ENCODE peak calls at places on chromosomes 4 and X, in four cellular contexts. E is K562, D is HepG2, U is WTC11. I is an unnamed sample.

GRCh38 chrX:54012830-54013500 is 31.3 kb downstream of the PHF8 start:
- DNase-seq in E (no peak), D (no peak), U (no peak), I (no peak)

GRCh38 chr4:76626686-76627465 is 191.8 kb downstream of the SHROOM3 start:
- DNase-seq in E (peak), D (peak), U (no peak), I (peak)

GRCh38 chrX:9677098-9677739 is 88.4 kb downstream of the GPR143 start:
- DNase-seq in E (no peak), D (no peak), U (no peak), I (no peak)

GRCh38 chr4:121898150-121898549 is 27.9 kb upstream of the BBS7 start:
- DNase-seq in E (no peak), D (no peak), U (peak), I (no peak)

GRCh38 chr4:169849456-169849855 is 91.7 kb upstream of the HPF1 start:
- DNase-seq in E (no peak), D (no peak), U (no peak), I (no peak)

GRCh38 chr4:75892508-75892907 is 9.7 kb downstream of the PPEF2 start:
- DNase-seq in E (peak), D (no peak), U (peak), I (peak)

GRCh38 chrX:36856849-36857248 is 151.3 kb upstream of the FAM47C start:
- DNase-seq in E (no peak), D (no peak), U (no peak), I (no peak)

GRCh38 chr4:3317011-3317655 is 24.3 kb downstream of the RGS12 start:
- DNase-seq in E (no peak), D (no peak), U (no peak), I (no peak)

GRCh38 chr4:108029321-108029720 is 39.6 kb downstream of the HADH start:
- DNase-seq in E (no peak), D (no peak), U (no peak), I (no peak)

GRCh38 chrX:52576946-52577345 is 60.1 kb upstream of the XAGE1B start:
- DNase-seq in E (no peak), D (no peak), U (peak), I (no peak)

GRCh38 chr4:184750926-184751584 is 17.2 kb upstream of the CENPU start:
- DNase-seq in E (peak), D (no peak), U (no peak), I (no peak)

GRCh38 chr4:163681208-163681821 is 186.8 kb downstream of the TMA16 start:
- DNase-seq in E (peak), D (peak), U (no peak), I (peak)

GRCh38 chr4:167177925-167178324 is 56.4 kb downstream of the SPOCK3 start:
- DNase-seq in E (no peak), D (no peak), U (no peak), I (no peak)

GRCh38 chr4:77880784-77881183 is 18.2 kb downstream of the MRPL1 start:
- DNase-seq in E (no peak), D (no peak), U (no peak), I (no peak)

GRCh38 chrX:47351706-47352105 is 18.7 kb upstream of the ZNF157 start:
- DNase-seq in E (no peak), D (no peak), U (no peak), I (no peak)

GRCh38 chrX:47664737-47665136 is 5.8 kb upstream of the UXT start:
- DNase-seq in E (peak), D (peak), U (no peak), I (no peak)

GRCh38 chr4:14924945-14925344 is 77.3 kb upstream of the CPEB2 start:
- DNase-seq in E (no peak), D (no peak), U (no peak), I (no peak)

GRCh38 chrX:148504412-148504950 is 4.1 kb downstream of the AFF2 start:
- DNase-seq in E (no peak), D (peak), U (peak), I (no peak)

GRCh38 chr4:182189107-182189878 is 53.9 kb upstream of the TENM3 start:
- DNase-seq in E (peak), D (no peak), U (no peak), I (no peak)

GRCh38 chrX:71992711-71993110 is 82.1 kb downstream of the NHSL2 start:
- DNase-seq in E (no peak), D (no peak), U (no peak), I (no peak)

GRCh38 chr4:139962130-139962684 is 191.8 kb downstream of the MAML3 start:
- DNase-seq in E (no peak), D (no peak), U (no peak), I (no peak)

GRCh38 chr4:152259866-152260265 is 276.0 kb downstream of the FBXW7 start:
- DNase-seq in E (no peak), D (no peak), U (no peak), I (no peak)

GRCh38 chr4:69748176-69748575 is 12.2 kb downstream of the SULT1B1 start:
- DNase-seq in E (no peak), D (no peak), U (no peak), I (no peak)

GRCh38 chr4:25442863-25443307 is 65.8 kb downstream of the ANAPC4 start:
- DNase-seq in E (no peak), D (no peak), U (no peak), I (no peak)

GRCh38 chr4:25440478-25441030 is 63.5 kb downstream of the ANAPC4 start:
- DNase-seq in E (no peak), D (no peak), U (no peak), I (no peak)

GRCh38 chr4:25443851-25444250 is 66.8 kb downstream of the ANAPC4 start:
- DNase-seq in E (no peak), D (no peak), U (no peak), I (no peak)

GRCh38 chr4:25439913-25440477 is 62.9 kb downstream of the ANAPC4 start:
- DNase-seq in E (peak), D (peak), U (peak), I (peak)

DNA sequence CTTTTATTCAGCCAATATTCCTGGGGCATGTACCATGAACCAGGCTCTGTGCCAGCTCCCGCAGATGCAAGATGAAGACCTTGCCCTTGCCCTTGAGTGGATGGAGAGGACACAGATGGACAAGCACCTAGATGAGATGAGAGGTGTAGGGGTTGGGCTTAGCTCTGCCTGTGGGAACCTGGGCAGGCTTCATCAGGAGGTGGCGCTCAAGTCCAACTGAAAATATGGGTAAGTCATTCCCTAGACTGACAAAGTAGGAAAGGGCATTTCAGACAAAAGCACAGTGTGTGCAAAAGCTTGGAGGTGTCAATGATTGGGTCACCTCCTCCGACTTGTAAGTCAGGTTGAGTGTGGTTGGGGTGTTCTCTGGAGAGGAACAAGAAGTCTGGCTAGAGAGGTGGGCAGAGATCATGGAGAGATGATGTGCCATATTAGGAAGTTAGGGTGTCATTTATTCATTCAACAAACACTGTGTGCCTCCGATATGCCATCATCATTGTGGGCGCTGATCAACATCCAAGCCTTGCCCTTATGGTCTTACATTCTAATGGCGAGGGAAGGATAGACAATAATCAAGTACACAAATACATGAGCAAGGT is 64.6 kb downstream of the ANAPC4 start:
- DNase-seq in E (peak), D (peak), U (peak), I (peak)
- TF ChIP-seq ELF4 in E (no peak), D (no peak), U (no peak), I (no peak)

DNA sequence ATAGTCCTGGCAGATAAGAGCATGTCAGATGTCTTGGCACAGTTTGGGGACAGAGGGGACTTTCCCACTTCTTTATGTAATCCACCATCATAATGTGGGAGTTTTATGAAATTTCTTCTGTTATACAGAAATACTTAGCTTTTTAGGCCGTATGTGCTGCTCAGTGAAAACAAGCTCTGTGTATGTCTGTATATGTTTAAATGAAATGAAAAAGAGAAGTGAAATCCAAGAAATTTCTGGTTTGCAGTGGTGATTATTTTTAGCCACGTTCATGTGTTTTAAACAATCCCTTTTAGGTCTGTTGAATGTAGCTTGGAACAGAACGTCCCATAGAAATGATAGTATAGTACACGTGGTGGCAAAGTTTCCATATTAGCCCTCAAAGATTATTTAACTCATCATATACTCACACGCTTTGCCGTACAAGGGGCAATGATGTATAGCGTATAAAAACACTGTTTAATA is 41.0 kb downstream of the GAB1 start:
- DNase-seq in E (no peak), D (no peak), U (no peak), I (no peak)
- TF ChIP-seq ELF4 in E (no peak), D (no peak), U (no peak), I (no peak)

GRCh38 chr4:111984169-111984873 is 160.9 kb upstream of the FAM241A start:
- DNase-seq in E (no peak), D (no peak), U (no peak), I (no peak)
- TF ChIP-seq ELF4 in E (no peak), D (no peak), U (no peak), I (no peak)

GRCh38 chr4:4625488-4625887 is 83.6 kb upstream of the STX18 start:
- DNase-seq in E (no peak), D (no peak), U (no peak), I (no peak)

GRCh38 chr4:4627906-4628305 is 86.1 kb upstream of the STX18 start:
- DNase-seq in E (no peak), D (no peak), U (no peak), I (no peak)

GRCh38 chr4:4627111-4627510 is 85.3 kb upstream of the STX18 start:
- DNase-seq in E (no peak), D (no peak), U (peak), I (no peak)

GRCh38 chr4:4633431-4633830 is 91.6 kb upstream of the STX18 start:
- DNase-seq in E (no peak), D (no peak), U (no peak), I (no peak)

GRCh38 chr4:4631150-4631549 is 89.3 kb upstream of the STX18 start:
- DNase-seq in E (no peak), D (no peak), U (no peak), I (no peak)
- TF ChIP-seq ELF4 in E (no peak), D (no peak), U (no peak), I (no peak)

DNA sequence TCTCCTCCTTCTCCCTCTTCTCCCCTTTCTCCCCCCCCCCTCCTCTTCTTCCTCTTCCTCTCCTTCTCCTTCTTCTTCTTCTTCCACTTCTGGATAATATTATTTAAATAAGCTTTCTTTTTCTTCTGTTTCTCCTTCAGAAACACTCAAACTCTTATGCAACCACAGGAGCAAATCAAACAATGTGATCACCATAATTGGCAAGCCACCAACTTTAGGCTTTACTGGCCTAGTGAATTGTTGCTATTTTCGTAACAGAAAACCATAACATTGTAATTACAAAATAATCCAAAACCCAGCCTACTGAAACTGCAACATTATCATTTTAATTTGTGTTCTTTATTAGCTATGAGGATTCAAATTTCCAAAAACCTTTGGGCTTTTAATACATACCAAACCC is 14.3 kb downstream of the DCAF8L1 start:
- DNase-seq in E (no peak), D (no peak), U (no peak), I (no peak)
- TF ChIP-seq ELF4 in E (no peak), D (no peak), U (no peak), I (no peak)

DNA sequence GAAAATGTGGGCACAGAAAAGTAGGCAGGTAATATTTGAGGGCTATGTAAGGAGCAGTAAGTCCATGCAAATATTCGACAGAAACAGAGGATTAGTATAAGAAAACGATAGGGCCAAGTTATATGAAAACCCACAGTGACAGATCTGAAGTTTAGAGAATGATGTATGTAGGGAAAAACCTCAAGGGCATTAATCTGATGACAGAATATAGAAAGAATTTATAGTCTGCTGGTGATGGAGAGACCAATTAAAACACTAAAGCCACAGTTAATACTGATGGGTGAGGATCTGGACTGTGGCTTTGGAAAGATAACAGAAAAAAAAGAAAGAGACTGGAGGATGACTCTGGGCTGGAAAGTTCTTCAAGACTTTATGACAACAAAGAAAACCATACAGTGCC is 169.7 kb downstream of the PALLD start:
- DNase-seq in E (no peak), D (no peak), U (no peak), I (no peak)
- TF ChIP-seq ELF4 in E (no peak), D (no peak), U (no peak), I (no peak)

DNA sequence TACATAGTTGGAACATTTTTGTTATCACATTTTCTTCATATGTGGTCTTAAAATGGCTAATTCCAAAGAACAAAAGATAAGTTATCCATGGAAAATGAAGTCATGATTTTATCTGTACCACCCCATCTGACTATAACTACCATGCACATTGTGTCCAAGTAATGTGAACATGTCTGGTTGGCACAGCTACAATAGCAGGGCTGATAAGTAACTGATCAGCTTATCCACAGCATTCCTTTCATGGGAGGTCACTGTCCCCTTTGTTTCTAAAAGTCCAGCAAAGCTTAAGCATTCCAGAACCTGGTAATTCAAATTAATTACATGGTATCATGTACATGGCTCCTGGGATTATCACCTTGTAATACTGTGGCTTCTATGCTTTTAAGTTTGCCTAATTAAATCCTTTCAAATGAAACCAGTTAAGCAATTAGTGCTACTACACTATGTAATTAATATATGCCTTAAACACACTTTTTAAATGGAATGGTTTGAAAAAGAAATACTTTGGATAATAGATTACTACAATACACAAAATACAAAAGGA is 21.1 kb upstream of the SORBS2 start:
- DNase-seq in E (no peak), D (peak), U (no peak), I (no peak)
- TF ChIP-seq ELF4 in E (no peak), D (no peak), U (no peak), I (no peak)

DNA sequence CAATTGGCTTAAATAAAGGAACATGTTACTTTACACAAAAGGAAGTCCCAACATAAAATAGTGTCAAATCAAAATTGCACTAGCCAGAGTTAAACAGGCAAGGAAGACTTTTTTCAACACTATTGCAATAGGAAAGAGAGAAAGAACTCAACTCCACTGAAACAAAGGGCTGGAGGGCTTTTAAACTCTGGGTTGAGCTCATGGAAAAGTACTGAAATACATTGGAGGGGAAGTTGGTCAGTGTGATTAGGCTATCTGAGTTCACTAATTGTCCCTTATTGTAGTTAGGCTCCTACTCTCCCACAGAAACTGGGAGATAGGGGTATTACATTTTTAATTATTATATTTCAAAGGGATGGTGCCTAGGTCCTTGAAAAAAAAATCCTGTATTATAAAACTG is 491.2 kb upstream of the LCORL start:
- DNase-seq in E (no peak), D (no peak), U (no peak), I (no peak)
- TF ChIP-seq ELF4 in E (no peak), D (no peak), U (no peak), I (no peak)

GRCh38 chr4:41683321-41683720 is 65.2 kb downstream of the PHOX2B start:
- DNase-seq in E (no peak), D (no peak), U (no peak), I (no peak)
- TF ChIP-seq ELF4 in E (no peak), D (no peak), U (no peak), I (no peak)

GRCh38 chrX:1283093-1283492 is 14.5 kb downstream of the CSF2RA start:
- DNase-seq in E (no peak), D (no peak), U (no peak), I (no peak)

GRCh38 chrX:1283750-1284149 is 15.1 kb downstream of the CSF2RA start:
- DNase-seq in E (no peak), D (no peak), U (no peak), I (no peak)

GRCh38 chrX:1281511-1281910 is 12.9 kb downstream of the CSF2RA start:
- DNase-seq in E (no peak), D (no peak), U (no peak), I (no peak)
- TF ChIP-seq ELF4 in E (no peak), D (no peak), U (no peak), I (no peak)

I was measured in HEK293T.